ENCODE peak calls at places on chromosomes 3 and 15, in four cellular contexts. Q is Panc1, K is GM23338, U is gastrocnemius medialis. S is an unnamed sample.

GRCh38 chr3:67386446-67386845 is 268.0 kb downstream of the SUCLG2 start:
- DNase-seq in Q (no peak), K (no peak), U (no peak), S (no peak)

GRCh38 chr15:97598353-97598798 is 362.1 kb upstream of the ARRDC4 start:
- DNase-seq in Q (no peak), K (no peak), U (no peak), S (no peak)

GRCh38 chr3:182248349-182248880 is 536.7 kb downstream of the SOX2 start:
- DNase-seq in K (no peak), U (no peak), Q (no peak), S (no peak)

GRCh38 chr3:146747051-146747450 is 141.9 kb upstream of the PLSCR5 start:
- DNase-seq in K (no peak), U (no peak), Q (no peak), S (no peak)

GRCh38 chr15:58931985-58932384 is 1.5 kb downstream of the SLTM start:
- DNase-seq in K (no peak), Q (no peak), U (no peak), S (no peak)

GRCh38 chr3:12979151-12979946 is 93.9 kb downstream of the IQSEC1 start:
- DNase-seq in K (no peak), U (no peak), Q (no peak), S (no peak)

GRCh38 chr3:124663690-124664089 is 66.6 kb upstream of the UMPS start:
- DNase-seq in Q (no peak), U (no peak), K (no peak), S (peak)

GRCh38 chr3:140007081-140007480 is 72.1 kb downstream of the CLSTN2 start:
- DNase-seq in K (no peak), Q (no peak), U (no peak), S (no peak)

GRCh38 chr15:86849563-86849962 is 769.9 kb downstream of the AGBL1 start:
- DNase-seq in U (no peak), Q (no peak), K (no peak), S (no peak)

GRCh38 chr3:142966808-142967207 is 3.3 kb upstream of the PAQR9 start:
- DNase-seq in Q (no peak), K (no peak), U (no peak), S (no peak)

DNA sequence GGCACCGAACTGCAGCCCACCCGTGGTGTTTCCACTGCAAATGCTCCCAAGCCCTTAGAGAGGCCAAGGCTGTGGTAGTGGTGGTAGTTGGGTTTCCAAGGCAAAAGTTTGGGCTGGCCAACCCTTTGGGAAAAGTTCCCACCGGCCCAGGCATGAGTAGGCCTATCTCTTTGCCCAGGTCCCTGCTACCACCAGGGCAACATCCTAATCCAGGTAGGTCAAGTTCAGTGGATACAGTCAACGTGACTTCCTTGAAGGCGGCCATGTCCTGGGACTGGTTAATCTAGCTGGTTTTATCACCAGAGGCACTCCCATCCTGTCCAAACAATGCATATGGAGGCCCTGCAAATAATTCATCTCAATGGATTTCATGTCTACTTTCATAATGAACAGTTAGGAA is 1.6 kb upstream of the ONECUT1 start:
- DNase-seq in K (peak), U (no peak), Q (no peak), S (no peak)
- H3K4me3 ChIP-seq in K (peak), U (no peak), Q (no peak), S (no peak)

DNA sequence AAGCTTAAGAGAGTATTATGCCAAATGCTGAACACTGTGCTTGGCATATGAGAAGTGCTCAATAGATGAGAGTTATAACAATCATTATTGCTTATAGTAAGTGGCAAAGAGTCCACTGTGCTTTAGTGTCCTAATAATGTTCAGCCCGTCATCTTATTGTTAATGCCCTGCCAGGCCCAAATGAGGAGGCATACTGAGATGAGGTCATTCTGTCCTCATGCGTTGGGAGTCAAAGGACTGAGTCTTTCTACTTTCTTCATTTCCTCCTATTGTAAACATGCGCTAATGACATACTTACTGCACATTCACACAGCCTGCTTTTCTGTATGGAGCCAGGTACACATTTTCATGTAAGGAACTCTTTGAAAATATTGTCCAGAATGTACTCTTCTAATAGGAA is 38.1 kb downstream of the KBTBD12 start:
- DNase-seq in K (no peak), U (no peak), Q (no peak), S (no peak)
- H3K27ac ChIP-seq in K (no peak), U (peak), Q (no peak), S (no peak)

DNA sequence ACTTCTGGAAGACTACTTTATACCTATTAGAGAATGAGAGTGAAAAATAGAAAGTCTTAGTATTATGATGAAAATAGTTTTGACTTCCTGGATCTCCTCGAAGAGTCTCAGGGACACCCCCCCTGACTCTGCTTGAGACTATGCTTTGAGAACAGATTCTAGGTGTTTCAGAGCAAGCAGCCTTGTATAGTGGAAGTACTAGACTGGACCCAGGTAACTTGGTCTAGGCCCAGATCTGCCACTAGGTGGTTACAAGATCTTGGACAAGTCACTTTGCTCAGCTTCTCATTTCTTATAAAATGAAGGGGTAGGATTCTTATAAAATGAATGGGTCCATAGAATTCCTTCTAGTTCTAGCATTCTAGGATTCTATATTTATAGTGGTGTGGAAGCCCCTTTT is 9.1 kb downstream of the ABHD5 start:
- DNase-seq in K (peak), Q (no peak), U (no peak), S (no peak)
- TF ChIP-seq CTCF in K (peak), Q (peak), U (no peak), S (peak)

DNA sequence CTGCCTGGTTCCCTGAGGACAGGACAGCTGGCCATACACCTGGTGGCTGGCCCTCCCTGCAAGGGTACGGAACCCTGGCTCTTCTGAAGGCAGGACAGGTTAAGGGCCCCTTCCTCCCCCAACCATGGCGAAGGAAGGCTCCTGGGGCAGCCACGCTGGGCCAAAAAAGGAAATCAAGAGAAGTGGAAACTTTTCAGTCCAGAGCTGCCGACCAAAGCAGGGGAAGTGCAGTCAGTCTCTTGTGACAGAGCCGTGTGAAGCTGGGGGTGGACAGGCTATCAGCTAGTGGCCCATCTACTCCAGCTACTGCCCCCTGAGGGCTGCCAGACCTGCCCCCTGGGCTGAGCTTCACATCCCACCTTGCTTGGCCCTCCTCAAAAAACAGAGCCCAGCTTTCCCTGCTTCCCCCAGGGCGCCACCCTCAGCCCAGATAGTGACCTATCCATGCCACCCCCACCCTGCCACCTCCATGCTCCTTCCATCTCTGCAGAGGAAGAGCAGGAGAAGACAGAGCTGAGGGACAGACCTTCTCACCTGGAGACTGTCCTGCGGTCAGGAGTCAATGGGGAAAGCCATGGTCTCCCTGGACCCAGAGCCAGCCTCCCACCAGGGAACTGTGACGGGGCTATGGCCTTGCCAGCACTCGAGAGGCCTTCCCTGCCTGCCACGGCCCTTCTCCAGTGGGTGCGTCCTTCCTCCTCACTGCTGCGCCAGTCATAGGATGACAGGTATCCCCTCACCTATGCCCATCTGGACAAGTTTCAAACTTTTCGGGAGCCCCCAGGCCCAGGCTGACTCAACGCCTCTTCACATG is 4.6 kb downstream of the SEMA7A start:
- DNase-seq in K (no peak), U (no peak), Q (no peak), S (no peak)
- H3K4me3 ChIP-seq in K (no peak), U (no peak), Q (no peak), S (no peak)

DNA sequence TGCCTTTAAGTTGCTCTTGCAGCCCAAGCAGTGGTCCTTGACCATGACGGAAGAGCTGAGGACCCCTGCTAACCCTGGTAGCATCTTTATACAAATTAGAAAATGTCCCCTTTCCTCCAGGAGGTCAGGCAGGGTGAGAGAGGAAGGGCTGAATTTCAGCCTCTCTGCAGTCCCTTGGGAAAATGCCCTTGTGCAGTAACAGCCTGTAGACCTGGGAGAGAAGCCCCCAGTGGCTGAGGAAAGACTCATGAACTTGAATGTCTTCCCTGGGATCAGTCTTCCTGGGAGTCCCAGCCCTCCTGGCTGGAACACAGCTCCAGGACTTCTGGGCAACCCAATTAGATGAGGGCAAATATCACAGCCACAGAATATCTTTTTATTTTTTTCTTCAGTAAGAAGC is 113.3 kb downstream of the CD47 start:
- DNase-seq in K (peak), Q (no peak), U (no peak), S (no peak)
- H3K27ac ChIP-seq in K (no peak), Q (no peak), U (no peak), S (no peak)

S was measured in AG04450.